ENCODE peak calls at places on chromosome 17, in nine cellular contexts. P is AG09319; A is NCI-H187; O is CD4-positive, CD25-positive, alpha-beta regulatory T cell; U is mammary epithelial cell; K is astrocyte of the hippocampus; I is endothelial cell; M is activated T-cell treated with anti-CD3 and anti-CD28 coated beads for 48 hours; S is stimulated activated CD4-positive, alpha-beta T cell treated with anti-CD3 and anti-CD28 coated beads, Interleukin-1b, Interleukin-23, amount 100 ng/mL, for 1 hour. F is an unnamed sample.

GRCh38 chr17:75693500-75694481 is 26.7 kb downstream of the SAP30BP start:
- DNase-seq in P (peak), A (no peak), O (no peak), U (peak), K (peak), I (no peak), M (no peak), S (no peak), F (peak)

GRCh38 chr17:63173450-63173849 is 207.4 kb downstream of the TANC2 start:
- DNase-seq in P (no peak), A (no peak), O (no peak), U (peak), K (no peak), I (no peak), M (no peak), S (no peak), F (no peak)

GRCh38 chr17:66667491-66668030 is 167.4 kb upstream of the CACNG5 start:
- DNase-seq in P (no peak), A (no peak), O (peak), U (no peak), K (no peak), I (no peak), M (peak), S (no peak), F (no peak)

GRCh38 chr17:37478187-37478586 is 11.5 kb upstream of the DUSP14 start:
- DNase-seq in P (no peak), A (no peak), O (no peak), U (peak), K (no peak), I (no peak), M (no peak), S (no peak), F (no peak)

GRCh38 chr17:40209404-40210093 is 9.6 kb upstream of the WIPF2 start:
- DNase-seq in P (peak), A (no peak), O (no peak), U (no peak), K (peak), I (no peak), M (no peak), S (no peak), F (no peak)

GRCh38 chr17:19386974-19387920 is at the start of gene MFAP4:
- DNase-seq in P (peak), A (no peak), O (no peak), U (no peak), K (peak), I (no peak), M (no peak), S (no peak), F (no peak)

GRCh38 chr17:76547183-76547641 is 7.4 kb downstream of the PRCD start:
- DNase-seq in P (no peak), A (no peak), O (peak), U (no peak), K (peak), I (peak), M (no peak), S (peak), F (peak)

GRCh38 chr17:47741109-47741792 is 8.2 kb downstream of the TBX21 start:
- DNase-seq in P (no peak), A (no peak), O (no peak), U (no peak), K (no peak), I (no peak), M (no peak), S (no peak), F (no peak)

GRCh38 chr17:15966183-15966878 is 21.4 kb downstream of the ADORA2B start:
- DNase-seq in P (no peak), A (peak), O (no peak), U (no peak), K (peak), I (peak), M (no peak), S (no peak), F (no peak)

GRCh38 chr17:35807371-35808144 is 1.7 kb upstream of the TAF15 start:
- DNase-seq in P (no peak), A (no peak), O (no peak), U (no peak), K (peak), I (no peak), M (no peak), S (no peak), F (no peak)

GRCh38 chr17:36592316-36592710 is 634 bp downstream of the DHRS11 start:
- DNase-seq in P (no peak), A (no peak), O (no peak), U (no peak), K (peak), I (peak), M (peak), S (no peak), F (no peak)

GRCh38 chr17:42409467-42410351 is 13.3 kb downstream of the CAVIN1 start:
- DNase-seq in P (peak), A (no peak), O (no peak), U (peak), K (peak), I (no peak), M (no peak), S (no peak), F (peak)

GRCh38 chr17:82283208-82283749 is 9.8 kb upstream of the CSNK1D start:
- DNase-seq in P (no peak), A (no peak), O (no peak), U (peak), K (peak), I (no peak), M (peak), S (no peak), F (peak)

GRCh38 chr17:77821114-77821513 is 137.4 kb upstream of the TNRC6C start:
- DNase-seq in P (no peak), A (no peak), O (no peak), U (no peak), K (no peak), I (no peak), M (no peak), S (no peak), F (no peak)

GRCh38 chr17:1252203-1252608 is 18.0 kb upstream of the BHLHA9 start:
- DNase-seq in P (no peak), A (no peak), O (no peak), U (no peak), K (no peak), I (no peak), M (no peak), S (no peak), F (no peak)

GRCh38 chr17:60134396-60135159 is 15.2 kb upstream of the CA4 start:
- DNase-seq in P (no peak), A (no peak), O (peak), U (no peak), K (peak), I (peak), M (no peak), S (no peak), F (peak)

GRCh38 chr17:6695565-6695964 is 17.6 kb downstream of the SLC13A5 start:
- DNase-seq in P (no peak), A (no peak), O (no peak), U (no peak), K (no peak), I (no peak), M (no peak), S (no peak), F (no peak)

GRCh38 chr17:17628388-17629008 is 37.0 kb upstream of the PEMT start:
- DNase-seq in P (no peak), A (no peak), O (peak), U (no peak), K (no peak), I (no peak), M (peak), S (no peak), F (no peak)

GRCh38 chr17:6608321-6608720 is 32.2 kb downstream of the KIAA0753 start:
- DNase-seq in P (no peak), A (no peak), O (no peak), U (peak), K (peak), I (no peak), M (no peak), S (no peak), F (no peak)

F was measured in RWPE2.